ENCODE peak calls at places on chromosomes 2 and 18, in seven cellular contexts. P is hepatocyte, L is PC-3, R is astrocyte, N is fibroblast of lung, V is MM.1S, M is K562. H is an unnamed sample.

GRCh38 chr2:61255580-61256437 is 93.8 kb downstream of the C2orf74 start:
- DNase-seq in M (no peak), N (peak; percentile 74), P (no peak), L (peak; percentile 81), V (no peak), R (peak; percentile 91), H (peak; percentile 13)

GRCh38 chr2:2913601-2914120 is 464.0 kb downstream of the EIPR1 start:
- DNase-seq in P (no peak), N (no peak), L (no peak), V (no peak), R (no peak), M (no peak), H (no peak)

GRCh38 chr18:23619388-23619873 is 33.1 kb upstream of the NPC1 start:
- DNase-seq in N (peak; percentile 10), P (peak; percentile 64), R (peak; percentile 30), V (no peak), L (no peak), M (no peak), H (no peak)

GRCh38 chr18:75475228-75475627 is 47.7 kb upstream of the SMIM21 start:
- DNase-seq in V (no peak), M (no peak), P (peak; percentile 47), R (peak; percentile 83), N (peak; percentile 89), L (peak; percentile 78), H (no peak)

GRCh38 chr2:177489719-177490301 is 97.2 kb downstream of the AGPS start:
- DNase-seq in R (peak; percentile 10), V (peak; percentile 21), M (peak; percentile 21), N (peak; percentile 68), L (peak; percentile 56), P (peak; percentile 55), H (no peak)

GRCh38 chr2:232581725-232582124 is 31.2 kb downstream of the EIF4E2 start:
- DNase-seq in L (no peak), V (peak; percentile 70), N (no peak), R (no peak), M (no peak), P (no peak), H (no peak)

GRCh38 chr2:216408426-216409315 is 3.6 kb upstream of the SMARCAL1 start:
- DNase-seq in P (no peak), V (no peak), R (no peak), N (no peak), L (no peak), M (no peak), H (no peak)

GRCh38 chr18:35851286-35851967 is 121.1 kb upstream of the RMP24 start:
- DNase-seq in N (no peak), P (no peak), R (no peak), V (no peak), L (no peak), M (no peak), H (no peak)

GRCh38 chr18:7117390-7118355 is at the start of gene LAMA1:
- DNase-seq in R (no peak), P (peak; percentile 77), V (no peak), M (no peak), N (no peak), L (no peak), H (no peak)

GRCh38 chr2:166376488-166376828 is 714 bp upstream of the SCN9A start:
- DNase-seq in P (no peak), N (no peak), V (peak; percentile 20), R (no peak), L (no peak), M (no peak), H (no peak)

GRCh38 chr2:4529738-4530137 is 826.4 kb downstream of the DCDC2C start:
- DNase-seq in N (no peak), L (no peak), R (no peak), P (no peak), M (no peak), V (no peak), H (no peak)

GRCh38 chr2:208358758-208359631 is 47.6 kb upstream of the PTH2R start:
- DNase-seq in L (no peak), M (no peak), N (no peak), R (peak; percentile 18), V (no peak), P (no peak), H (no peak)

GRCh38 chr2:34419856-34420255 is 820.8 kb upstream of the FAM98A start:
- DNase-seq in N (no peak), P (no peak), V (no peak), M (no peak), R (peak; percentile 13), L (no peak), H (no peak)

GRCh38 chr2:173204316-173204715 is 128.7 kb downstream of the MAP3K20 start:
- DNase-seq in P (no peak), R (peak; percentile 31), L (no peak), N (no peak), V (no peak), M (no peak), H (no peak)

GRCh38 chr2:159228006-159228655 is 58.4 kb downstream of the WDSUB1 start:
- DNase-seq in V (no peak), P (no peak), L (no peak), N (no peak), R (peak; percentile 12), M (no peak), H (no peak)

GRCh38 chr2:213959589-213959988 is 451.3 kb upstream of the VWC2L start:
- DNase-seq in R (no peak), V (peak; percentile 76), M (no peak), P (no peak), L (no peak), N (no peak), H (no peak)

GRCh38 chr2:190927257-190927656 is 46.6 kb downstream of the GLS start:
- DNase-seq in M (no peak), L (no peak), P (no peak), N (no peak), V (no peak), R (peak; percentile 82), H (no peak)

GRCh38 chr2:30338475-30338874 is 107.1 kb downstream of the LBH start:
- DNase-seq in R (no peak), V (no peak), M (no peak), N (no peak), L (no peak), P (no peak), H (no peak)

GRCh38 chr2:30334738-30335426 is 103.5 kb downstream of the LBH start:
- DNase-seq in V (peak; percentile 26), P (no peak), N (no peak), L (no peak), M (no peak), R (no peak), H (no peak)

GRCh38 chr2:30336978-30337841 is 105.9 kb downstream of the LBH start:
- DNase-seq in M (no peak), R (peak; percentile 9), V (peak; percentile 94), N (no peak), L (no peak), P (no peak), H (no peak)

GRCh38 chr2:30339071-30339470 is 107.7 kb downstream of the LBH start:
- DNase-seq in L (no peak), M (no peak), P (no peak), V (no peak), N (no peak), R (no peak), H (no peak)

GRCh38 chr2:30335981-30336538 is 104.7 kb downstream of the LBH start:
- DNase-seq in L (no peak), N (no peak), P (no peak), V (peak; percentile 18), R (peak; percentile 29), M (no peak), H (no peak)
- H3K4me1 ChIP-seq in L (no peaks in the 10 kb centered on the region), N (no peaks in the 10 kb centered on the region), P (peaks cover 5% of the 10 kb centered on the region), V (peaks cover 35% of the 10 kb centered on the region), R (no peaks in the 10 kb centered on the region), M (no peaks in the 10 kb centered on the region), H (no peaks in the 10 kb centered on the region)

GRCh38 chr18:48779462-48779861 is 171.3 kb downstream of the SMAD7 start:
- DNase-seq in R (no peak), V (no peak), P (no peak), L (no peak), M (peak; percentile 35), N (no peak), H (no peak)

GRCh38 chr18:48781990-48782368 is 168.8 kb downstream of the SMAD7 start:
- DNase-seq in P (peak; percentile 31), M (no peak), L (no peak), V (no peak), N (no peak), R (no peak), H (no peak)

GRCh38 chr18:48782381-48782841 is 168.4 kb downstream of the SMAD7 start:
- DNase-seq in M (no peak), L (no peak), P (peak; percentile 38), N (no peak), V (no peak), R (no peak), H (no peak)

GRCh38 chr18:48780151-48781001 is 170.4 kb downstream of the SMAD7 start:
- DNase-seq in N (peak; percentile 41), V (no peak), M (no peak), R (peak; percentile 51), P (peak; percentile 62), L (no peak), H (no peak)

GRCh38 chr18:48781041-48781989 is 169.4 kb downstream of the SMAD7 start:
- DNase-seq in V (no peak), M (peak; percentile 89), R (peak; percentile 52), P (peak; percentile 92), N (peak; percentile 47), L (no peak), H (no peak)
- H3K4me3 ChIP-seq in V (no peak overlapping the region), M (no peak overlapping the region), R (peak overlapping the region; percentile 7), P (no peak overlapping the region), N (no peak overlapping the region), L (no peak overlapping the region), H (no peak overlapping the region)

DNA sequence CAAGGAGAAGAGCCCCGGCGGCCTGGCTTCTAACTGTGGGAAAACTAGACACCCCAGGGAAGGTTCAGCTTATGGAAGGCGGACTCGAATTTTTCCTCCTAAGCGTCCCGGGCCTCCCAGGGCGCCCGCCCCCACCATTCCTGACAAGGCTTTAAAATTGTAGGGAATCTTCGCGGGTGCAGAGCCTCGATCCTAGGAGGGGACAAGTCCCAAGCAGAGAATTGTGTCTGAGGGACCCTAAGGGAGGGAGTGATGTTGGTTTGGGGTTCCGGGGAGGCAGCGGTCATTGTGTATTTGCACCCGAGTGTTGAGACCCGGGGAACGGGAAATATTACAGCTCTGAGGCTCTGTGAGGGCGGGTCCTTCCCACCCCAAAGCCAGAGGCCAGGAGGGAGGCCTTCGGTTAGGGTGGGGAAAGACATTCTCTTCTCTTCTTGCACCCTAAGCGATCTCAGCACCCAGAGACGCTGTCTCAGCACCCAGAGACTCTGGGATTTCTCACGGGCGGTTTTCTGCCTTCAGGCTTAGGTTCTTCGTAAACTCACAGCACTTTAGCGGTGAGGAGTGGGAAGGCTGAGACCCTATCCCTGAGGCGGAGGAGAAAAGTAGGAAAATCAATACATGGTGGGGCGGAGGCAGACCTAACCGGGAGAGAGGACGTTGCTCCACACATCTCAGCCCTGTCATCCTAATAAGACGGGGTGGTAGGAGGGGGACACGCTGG is 7.6 kb downstream of the OSR1 start:
- DNase-seq in R (no peak), V (no peak), N (no peak), M (no peak), L (no peak), P (no peak), H (no peak)
- TF ChIP-seq EZH2 in R (no peak), V (no peak), N (no peak), M (no peak), L (no peak), P (no peak), H (peak; percentile 87)

DNA sequence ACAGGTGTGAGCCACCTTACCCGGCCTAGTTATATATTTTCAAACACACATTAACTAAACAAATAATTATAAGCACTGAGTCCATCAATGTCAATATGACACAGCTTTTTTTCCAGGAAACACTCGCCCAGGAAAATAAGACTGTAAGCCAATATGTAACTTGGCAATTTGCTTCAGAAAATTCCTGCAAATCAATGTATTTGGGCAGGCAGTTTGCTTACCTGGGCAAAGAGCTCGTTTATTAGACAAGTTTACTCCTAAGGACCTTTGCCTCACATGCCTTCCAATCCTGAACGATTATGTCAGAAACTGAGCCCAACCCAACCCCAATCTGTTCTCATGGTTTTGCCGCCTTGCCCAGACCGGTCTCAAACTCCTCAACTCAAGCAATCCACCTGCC is 34.7 kb upstream of the NDUFV2 start:
- DNase-seq in P (no peak), N (no peak), L (peak; percentile 63), M (no peak), R (no peak), V (no peak), H (no peak)
- H3K4me1 ChIP-seq in P (no peaks in the 10 kb centered on the region), N (no peaks in the 10 kb centered on the region), L (peaks cover 14% of the 10 kb centered on the region), M (peaks cover 10% of the 10 kb centered on the region), R (no peaks in the 10 kb centered on the region), V (peaks cover 71% of the 10 kb centered on the region), H (peaks cover 9% of the 10 kb centered on the region)

H was measured in keratinocyte.